ENCODE peak calls at places on chromosomes 13 and 19, in nine cellular contexts. One of them, this sample, is unnamed.

GRCh38 chr19:3119782-3120380 is 16.0 kb upstream of the GNA15 start:
- DNase-seq in cardiac muscle cell: no peak
- DNase-seq in AG04449: no peak
- DNase-seq in stimulated activated CD8-positive, alpha-beta memory T cell treated with anti-CD3 and anti-CD28 coated beads, Interleukin-7, amount 100 ng/mL, for 24 hours: no peak
- DNase-seq in body of pancreas: no peak
- DNase-seq in omental fat pad: no peak
- DNase-seq in upper lobe of right lung: no peak
- DNase-seq in HTR-8/SVneo: no peak
- DNase-seq in activated T-cell treated with anti-CD3 and anti-CD28 coated beads for 48 hours: no peak
- DNase-seq in this sample: peak

GRCh38 chr19:2888739-2889224 is 11.9 kb upstream of the ZNF57 start:
- DNase-seq in cardiac muscle cell: no peak
- DNase-seq in AG04449: no peak
- DNase-seq in stimulated activated CD8-positive, alpha-beta memory T cell treated with anti-CD3 and anti-CD28 coated beads, Interleukin-7, amount 100 ng/mL, for 24 hours: peak
- DNase-seq in body of pancreas: peak
- DNase-seq in omental fat pad: no peak
- DNase-seq in upper lobe of right lung: no peak
- DNase-seq in HTR-8/SVneo: no peak
- DNase-seq in activated T-cell treated with anti-CD3 and anti-CD28 coated beads for 48 hours: peak
- DNase-seq in this sample: peak

GRCh38 chr13:42997381-42997780 is 5.3 kb upstream of the EPSTI1 start:
- DNase-seq in cardiac muscle cell: peak
- DNase-seq in AG04449: no peak
- DNase-seq in stimulated activated CD8-positive, alpha-beta memory T cell treated with anti-CD3 and anti-CD28 coated beads, Interleukin-7, amount 100 ng/mL, for 24 hours: no peak
- DNase-seq in body of pancreas: no peak
- DNase-seq in omental fat pad: no peak
- DNase-seq in upper lobe of right lung: no peak
- DNase-seq in HTR-8/SVneo: no peak
- DNase-seq in activated T-cell treated with anti-CD3 and anti-CD28 coated beads for 48 hours: no peak
- DNase-seq in this sample: no peak

GRCh38 chr13:34044660-34045080 is 226.7 kb downstream of the RFC3 start:
- DNase-seq in cardiac muscle cell: peak
- DNase-seq in AG04449: peak
- DNase-seq in stimulated activated CD8-positive, alpha-beta memory T cell treated with anti-CD3 and anti-CD28 coated beads, Interleukin-7, amount 100 ng/mL, for 24 hours: no peak
- DNase-seq in body of pancreas: no peak
- DNase-seq in omental fat pad: no peak
- DNase-seq in upper lobe of right lung: no peak
- DNase-seq in HTR-8/SVneo: peak
- DNase-seq in activated T-cell treated with anti-CD3 and anti-CD28 coated beads for 48 hours: no peak
- DNase-seq in this sample: no peak

GRCh38 chr13:88908896-88909535 is 1237.8 kb downstream of the SLITRK5 start:
- DNase-seq in cardiac muscle cell: no peak
- DNase-seq in AG04449: no peak
- DNase-seq in stimulated activated CD8-positive, alpha-beta memory T cell treated with anti-CD3 and anti-CD28 coated beads, Interleukin-7, amount 100 ng/mL, for 24 hours: no peak
- DNase-seq in body of pancreas: peak
- DNase-seq in omental fat pad: no peak
- DNase-seq in upper lobe of right lung: no peak
- DNase-seq in HTR-8/SVneo: no peak
- DNase-seq in activated T-cell treated with anti-CD3 and anti-CD28 coated beads for 48 hours: no peak
- DNase-seq in this sample: no peak

GRCh38 chr13:33493672-33494365 is 208.3 kb upstream of the STARD13 start:
- DNase-seq in cardiac muscle cell: peak
- DNase-seq in AG04449: no peak
- DNase-seq in stimulated activated CD8-positive, alpha-beta memory T cell treated with anti-CD3 and anti-CD28 coated beads, Interleukin-7, amount 100 ng/mL, for 24 hours: no peak
- DNase-seq in body of pancreas: peak
- DNase-seq in omental fat pad: no peak
- DNase-seq in upper lobe of right lung: no peak
- DNase-seq in HTR-8/SVneo: no peak
- DNase-seq in activated T-cell treated with anti-CD3 and anti-CD28 coated beads for 48 hours: no peak
- DNase-seq in this sample: no peak

GRCh38 chr19:47497073-47497766 is 13.2 kb upstream of the KPTN start:
- DNase-seq in cardiac muscle cell: no peak
- DNase-seq in AG04449: no peak
- DNase-seq in stimulated activated CD8-positive, alpha-beta memory T cell treated with anti-CD3 and anti-CD28 coated beads, Interleukin-7, amount 100 ng/mL, for 24 hours: no peak
- DNase-seq in body of pancreas: peak
- DNase-seq in omental fat pad: no peak
- DNase-seq in upper lobe of right lung: no peak
- DNase-seq in HTR-8/SVneo: no peak
- DNase-seq in activated T-cell treated with anti-CD3 and anti-CD28 coated beads for 48 hours: no peak
- DNase-seq in this sample: no peak

GRCh38 chr13:31051999-31052398 is 109.7 kb downstream of the HSPH1 start:
- DNase-seq in cardiac muscle cell: no peak
- DNase-seq in AG04449: no peak
- DNase-seq in stimulated activated CD8-positive, alpha-beta memory T cell treated with anti-CD3 and anti-CD28 coated beads, Interleukin-7, amount 100 ng/mL, for 24 hours: no peak
- DNase-seq in body of pancreas: no peak
- DNase-seq in omental fat pad: no peak
- DNase-seq in upper lobe of right lung: no peak
- DNase-seq in HTR-8/SVneo: no peak
- DNase-seq in activated T-cell treated with anti-CD3 and anti-CD28 coated beads for 48 hours: no peak
- DNase-seq in this sample: no peak

GRCh38 chr19:540867-541637 is 2.8 kb upstream of the GZMM start:
- DNase-seq in cardiac muscle cell: no peak
- DNase-seq in AG04449: no peak
- DNase-seq in stimulated activated CD8-positive, alpha-beta memory T cell treated with anti-CD3 and anti-CD28 coated beads, Interleukin-7, amount 100 ng/mL, for 24 hours: no peak
- DNase-seq in body of pancreas: no peak
- DNase-seq in omental fat pad: no peak
- DNase-seq in upper lobe of right lung: no peak
- DNase-seq in HTR-8/SVneo: no peak
- DNase-seq in activated T-cell treated with anti-CD3 and anti-CD28 coated beads for 48 hours: no peak
- DNase-seq in this sample: peak

GRCh38 chr13:53201454-53202225 is 173.0 kb downstream of the OLFM4 start:
- DNase-seq in cardiac muscle cell: peak
- DNase-seq in AG04449: no peak
- DNase-seq in stimulated activated CD8-positive, alpha-beta memory T cell treated with anti-CD3 and anti-CD28 coated beads, Interleukin-7, amount 100 ng/mL, for 24 hours: no peak
- DNase-seq in body of pancreas: peak
- DNase-seq in omental fat pad: no peak
- DNase-seq in upper lobe of right lung: peak
- DNase-seq in HTR-8/SVneo: no peak
- DNase-seq in activated T-cell treated with anti-CD3 and anti-CD28 coated beads for 48 hours: no peak
- DNase-seq in this sample: peak

GRCh38 chr13:47549219-47549752 is 451.8 kb downstream of the SUCLA2 start:
- DNase-seq in cardiac muscle cell: no peak
- DNase-seq in AG04449: no peak
- DNase-seq in stimulated activated CD8-positive, alpha-beta memory T cell treated with anti-CD3 and anti-CD28 coated beads, Interleukin-7, amount 100 ng/mL, for 24 hours: no peak
- DNase-seq in body of pancreas: no peak
- DNase-seq in omental fat pad: no peak
- DNase-seq in upper lobe of right lung: no peak
- DNase-seq in HTR-8/SVneo: no peak
- DNase-seq in activated T-cell treated with anti-CD3 and anti-CD28 coated beads for 48 hours: no peak
- DNase-seq in this sample: no peak

GRCh38 chr13:113009743-113010509 is 40.9 kb downstream of the MCF2L start:
- DNase-seq in cardiac muscle cell: peak
- DNase-seq in AG04449: no peak
- DNase-seq in stimulated activated CD8-positive, alpha-beta memory T cell treated with anti-CD3 and anti-CD28 coated beads, Interleukin-7, amount 100 ng/mL, for 24 hours: no peak
- DNase-seq in body of pancreas: no peak
- DNase-seq in omental fat pad: no peak
- DNase-seq in upper lobe of right lung: no peak
- DNase-seq in HTR-8/SVneo: peak
- DNase-seq in activated T-cell treated with anti-CD3 and anti-CD28 coated beads for 48 hours: no peak
- DNase-seq in this sample: no peak

GRCh38 chr13:34340534-34340933 is 522.6 kb downstream of the RFC3 start:
- DNase-seq in cardiac muscle cell: peak
- DNase-seq in AG04449: no peak
- DNase-seq in stimulated activated CD8-positive, alpha-beta memory T cell treated with anti-CD3 and anti-CD28 coated beads, Interleukin-7, amount 100 ng/mL, for 24 hours: no peak
- DNase-seq in body of pancreas: no peak
- DNase-seq in omental fat pad: no peak
- DNase-seq in upper lobe of right lung: no peak
- DNase-seq in HTR-8/SVneo: no peak
- DNase-seq in activated T-cell treated with anti-CD3 and anti-CD28 coated beads for 48 hours: no peak
- DNase-seq in this sample: no peak

GRCh38 chr19:3585301-3586123 is at the start of gene GIPC3:
- DNase-seq in cardiac muscle cell: no peak
- DNase-seq in AG04449: no peak
- DNase-seq in stimulated activated CD8-positive, alpha-beta memory T cell treated with anti-CD3 and anti-CD28 coated beads, Interleukin-7, amount 100 ng/mL, for 24 hours: no peak
- DNase-seq in body of pancreas: peak
- DNase-seq in omental fat pad: no peak
- DNase-seq in upper lobe of right lung: no peak
- DNase-seq in HTR-8/SVneo: no peak
- DNase-seq in activated T-cell treated with anti-CD3 and anti-CD28 coated beads for 48 hours: no peak
- DNase-seq in this sample: no peak

GRCh38 chr13:31588331-31588730 is 151.0 kb upstream of the RXFP2 start:
- DNase-seq in cardiac muscle cell: no peak
- DNase-seq in AG04449: no peak
- DNase-seq in stimulated activated CD8-positive, alpha-beta memory T cell treated with anti-CD3 and anti-CD28 coated beads, Interleukin-7, amount 100 ng/mL, for 24 hours: no peak
- DNase-seq in body of pancreas: no peak
- DNase-seq in omental fat pad: no peak
- DNase-seq in upper lobe of right lung: no peak
- DNase-seq in HTR-8/SVneo: no peak
- DNase-seq in activated T-cell treated with anti-CD3 and anti-CD28 coated beads for 48 hours: no peak
- DNase-seq in this sample: no peak

GRCh38 chr13:45121421-45121820 is 1.1 kb downstream of the GTF2F2 start:
- DNase-seq in cardiac muscle cell: peak
- DNase-seq in AG04449: no peak
- DNase-seq in stimulated activated CD8-positive, alpha-beta memory T cell treated with anti-CD3 and anti-CD28 coated beads, Interleukin-7, amount 100 ng/mL, for 24 hours: no peak
- DNase-seq in body of pancreas: no peak
- DNase-seq in omental fat pad: no peak
- DNase-seq in upper lobe of right lung: no peak
- DNase-seq in HTR-8/SVneo: no peak
- DNase-seq in activated T-cell treated with anti-CD3 and anti-CD28 coated beads for 48 hours: no peak
- DNase-seq in this sample: no peak

GRCh38 chr19:41801682-41802317 is 5.4 kb downstream of the CEACAM3 start:
- DNase-seq in cardiac muscle cell: no peak
- DNase-seq in AG04449: no peak
- DNase-seq in stimulated activated CD8-positive, alpha-beta memory T cell treated with anti-CD3 and anti-CD28 coated beads, Interleukin-7, amount 100 ng/mL, for 24 hours: no peak
- DNase-seq in body of pancreas: no peak
- DNase-seq in omental fat pad: no peak
- DNase-seq in upper lobe of right lung: no peak
- DNase-seq in HTR-8/SVneo: no peak
- DNase-seq in activated T-cell treated with anti-CD3 and anti-CD28 coated beads for 48 hours: no peak
- DNase-seq in this sample: no peak

GRCh38 chr13:49620170-49620621 is 8.1 kb upstream of the ARL11 start:
- DNase-seq in cardiac muscle cell: no peak
- DNase-seq in AG04449: no peak
- DNase-seq in stimulated activated CD8-positive, alpha-beta memory T cell treated with anti-CD3 and anti-CD28 coated beads, Interleukin-7, amount 100 ng/mL, for 24 hours: no peak
- DNase-seq in body of pancreas: no peak
- DNase-seq in omental fat pad: no peak
- DNase-seq in upper lobe of right lung: no peak
- DNase-seq in HTR-8/SVneo: no peak
- DNase-seq in activated T-cell treated with anti-CD3 and anti-CD28 coated beads for 48 hours: no peak
- DNase-seq in this sample: no peak

GRCh38 chr13:38693168-38693567 is 6.3 kb downstream of the FREM2 start:
- DNase-seq in cardiac muscle cell: no peak
- DNase-seq in AG04449: no peak
- DNase-seq in stimulated activated CD8-positive, alpha-beta memory T cell treated with anti-CD3 and anti-CD28 coated beads, Interleukin-7, amount 100 ng/mL, for 24 hours: no peak
- DNase-seq in body of pancreas: no peak
- DNase-seq in omental fat pad: no peak
- DNase-seq in upper lobe of right lung: no peak
- DNase-seq in HTR-8/SVneo: no peak
- DNase-seq in activated T-cell treated with anti-CD3 and anti-CD28 coated beads for 48 hours: no peak
- DNase-seq in this sample: no peak

GRCh38 chr13:104301216-104301975 is 1235.2 kb upstream of the SLC10A2 start:
- DNase-seq in cardiac muscle cell: no peak
- DNase-seq in AG04449: no peak
- DNase-seq in stimulated activated CD8-positive, alpha-beta memory T cell treated with anti-CD3 and anti-CD28 coated beads, Interleukin-7, amount 100 ng/mL, for 24 hours: no peak
- DNase-seq in body of pancreas: no peak
- DNase-seq in omental fat pad: no peak
- DNase-seq in upper lobe of right lung: no peak
- DNase-seq in HTR-8/SVneo: no peak
- DNase-seq in activated T-cell treated with anti-CD3 and anti-CD28 coated beads for 48 hours: no peak
- DNase-seq in this sample: no peak

GRCh38 chr13:34816118-34816517 is 126.0 kb upstream of the NBEA start:
- DNase-seq in cardiac muscle cell: no peak
- DNase-seq in AG04449: no peak
- DNase-seq in stimulated activated CD8-positive, alpha-beta memory T cell treated with anti-CD3 and anti-CD28 coated beads, Interleukin-7, amount 100 ng/mL, for 24 hours: no peak
- DNase-seq in body of pancreas: no peak
- DNase-seq in omental fat pad: no peak
- DNase-seq in upper lobe of right lung: no peak
- DNase-seq in HTR-8/SVneo: no peak
- DNase-seq in activated T-cell treated with anti-CD3 and anti-CD28 coated beads for 48 hours: no peak
- DNase-seq in this sample: no peak

GRCh38 chr19:38559428-38560401 is 58.0 kb downstream of the MAP4K1 start:
- DNase-seq in cardiac muscle cell: no peak
- DNase-seq in AG04449: no peak
- DNase-seq in stimulated activated CD8-positive, alpha-beta memory T cell treated with anti-CD3 and anti-CD28 coated beads, Interleukin-7, amount 100 ng/mL, for 24 hours: no peak
- DNase-seq in body of pancreas: no peak
- DNase-seq in omental fat pad: no peak
- DNase-seq in upper lobe of right lung: no peak
- DNase-seq in HTR-8/SVneo: no peak
- DNase-seq in activated T-cell treated with anti-CD3 and anti-CD28 coated beads for 48 hours: no peak
- DNase-seq in this sample: no peak

GRCh38 chr19:6100284-6100915 is 9.9 kb downstream of the RFX2 start:
- DNase-seq in cardiac muscle cell: no peak
- DNase-seq in AG04449: no peak
- DNase-seq in stimulated activated CD8-positive, alpha-beta memory T cell treated with anti-CD3 and anti-CD28 coated beads, Interleukin-7, amount 100 ng/mL, for 24 hours: no peak
- DNase-seq in body of pancreas: no peak
- DNase-seq in omental fat pad: no peak
- DNase-seq in upper lobe of right lung: peak
- DNase-seq in HTR-8/SVneo: no peak
- DNase-seq in activated T-cell treated with anti-CD3 and anti-CD28 coated beads for 48 hours: peak
- DNase-seq in this sample: peak

GRCh38 chr19:47341734-47342133 is 7.4 kb upstream of the DHX34 start:
- DNase-seq in cardiac muscle cell: no peak
- DNase-seq in AG04449: no peak
- DNase-seq in stimulated activated CD8-positive, alpha-beta memory T cell treated with anti-CD3 and anti-CD28 coated beads, Interleukin-7, amount 100 ng/mL, for 24 hours: no peak
- DNase-seq in body of pancreas: no peak
- DNase-seq in omental fat pad: no peak
- DNase-seq in upper lobe of right lung: no peak
- DNase-seq in HTR-8/SVneo: no peak
- DNase-seq in activated T-cell treated with anti-CD3 and anti-CD28 coated beads for 48 hours: no peak
- DNase-seq in this sample: no peak

GRCh38 chr13:113774177-113775107 is 15.4 kb downstream of the TMEM255B start:
- DNase-seq in cardiac muscle cell: peak
- DNase-seq in AG04449: no peak
- DNase-seq in stimulated activated CD8-positive, alpha-beta memory T cell treated with anti-CD3 and anti-CD28 coated beads, Interleukin-7, amount 100 ng/mL, for 24 hours: no peak
- DNase-seq in body of pancreas: no peak
- DNase-seq in omental fat pad: peak
- DNase-seq in upper lobe of right lung: peak
- DNase-seq in HTR-8/SVneo: peak
- DNase-seq in activated T-cell treated with anti-CD3 and anti-CD28 coated beads for 48 hours: no peak
- DNase-seq in this sample: no peak

GRCh38 chr13:71610876-71611275 is 256.1 kb downstream of the DACH1 start:
- DNase-seq in cardiac muscle cell: no peak
- DNase-seq in AG04449: no peak
- DNase-seq in stimulated activated CD8-positive, alpha-beta memory T cell treated with anti-CD3 and anti-CD28 coated beads, Interleukin-7, amount 100 ng/mL, for 24 hours: no peak
- DNase-seq in body of pancreas: no peak
- DNase-seq in omental fat pad: no peak
- DNase-seq in upper lobe of right lung: no peak
- DNase-seq in HTR-8/SVneo: no peak
- DNase-seq in activated T-cell treated with anti-CD3 and anti-CD28 coated beads for 48 hours: no peak
- DNase-seq in this sample: no peak

GRCh38 chr13:83153833-83154232 is 728.4 kb downstream of the SLITRK1 start:
- DNase-seq in cardiac muscle cell: peak
- DNase-seq in AG04449: no peak
- DNase-seq in stimulated activated CD8-positive, alpha-beta memory T cell treated with anti-CD3 and anti-CD28 coated beads, Interleukin-7, amount 100 ng/mL, for 24 hours: no peak
- DNase-seq in body of pancreas: no peak
- DNase-seq in omental fat pad: no peak
- DNase-seq in upper lobe of right lung: no peak
- DNase-seq in HTR-8/SVneo: no peak
- DNase-seq in activated T-cell treated with anti-CD3 and anti-CD28 coated beads for 48 hours: no peak
- DNase-seq in this sample: no peak

GRCh38 chr19:19581391-19581790 is 37.1 kb downstream of the PBX4 start:
- DNase-seq in cardiac muscle cell: no peak
- DNase-seq in AG04449: no peak
- DNase-seq in stimulated activated CD8-positive, alpha-beta memory T cell treated with anti-CD3 and anti-CD28 coated beads, Interleukin-7, amount 100 ng/mL, for 24 hours: no peak
- DNase-seq in body of pancreas: no peak
- DNase-seq in omental fat pad: no peak
- DNase-seq in upper lobe of right lung: no peak
- DNase-seq in HTR-8/SVneo: no peak
- DNase-seq in activated T-cell treated with anti-CD3 and anti-CD28 coated beads for 48 hours: no peak
- DNase-seq in this sample: no peak

GRCh38 chr19:36773223-36773579 is 594 bp upstream of the ZNF850 start:
- DNase-seq in cardiac muscle cell: no peak
- DNase-seq in AG04449: no peak
- DNase-seq in stimulated activated CD8-positive, alpha-beta memory T cell treated with anti-CD3 and anti-CD28 coated beads, Interleukin-7, amount 100 ng/mL, for 24 hours: no peak
- DNase-seq in body of pancreas: no peak
- DNase-seq in omental fat pad: no peak
- DNase-seq in upper lobe of right lung: no peak
- DNase-seq in HTR-8/SVneo: no peak
- DNase-seq in activated T-cell treated with anti-CD3 and anti-CD28 coated beads for 48 hours: no peak
- DNase-seq in this sample: no peak

GRCh38 chr13:46100191-46100877 is 4.5 kb downstream of the CPB2 start:
- DNase-seq in cardiac muscle cell: no peak
- DNase-seq in AG04449: no peak
- DNase-seq in stimulated activated CD8-positive, alpha-beta memory T cell treated with anti-CD3 and anti-CD28 coated beads, Interleukin-7, amount 100 ng/mL, for 24 hours: no peak
- DNase-seq in body of pancreas: no peak
- DNase-seq in omental fat pad: no peak
- DNase-seq in upper lobe of right lung: no peak
- DNase-seq in HTR-8/SVneo: no peak
- DNase-seq in activated T-cell treated with anti-CD3 and anti-CD28 coated beads for 48 hours: no peak
- DNase-seq in this sample: no peak

This sample was measured in kidney.